ENCODE peak calls at places on chromosome 10, in nine cellular contexts. M, X, W, S, G, Y, L, I and A are unnamed samples.

GRCh38 chr10:84140036-84140379 is 699 bp downstream of the GHITM start:
- DNase-seq in M (peak; percentile 46), X (no peak), W (peak; percentile 12), S (no peak), G (peak; percentile 66), Y (no peak), L (no peak), I (peak; percentile 13), A (peak; percentile 31)

GRCh38 chr10:114271779-114272167 is 32.7 kb downstream of the VWA2 start:
- DNase-seq in M (peak; percentile 95), X (peak; percentile 80), W (peak; percentile 93), S (peak; percentile 51), G (peak; percentile 94), Y (no peak), L (peak; percentile 76), I (no peak), A (peak; percentile 98)

GRCh38 chr10:94411304-94411703 is 9.0 kb downstream of the TBC1D12 start:
- DNase-seq in M (no peak), X (no peak), W (no peak), S (no peak), G (no peak), Y (no peak), L (no peak), I (no peak), A (no peak)

GRCh38 chr10:86186633-86187032 is 180.0 kb downstream of the GRID1 start:
- DNase-seq in M (no peak), X (no peak), W (no peak), S (no peak), G (no peak), Y (no peak), L (no peak), I (no peak), A (no peak)

GRCh38 chr10:78513330-78513729 is 479.7 kb downstream of the RPS24 start:
- DNase-seq in M (no peak), X (no peak), W (peak; percentile 45), S (no peak), G (no peak), Y (no peak), L (no peak), I (no peak), A (peak; percentile 71)

GRCh38 chr10:78952018-78952417 is 116.7 kb upstream of the ZMIZ1 start:
- DNase-seq in M (no peak), X (no peak), W (no peak), S (no peak), G (no peak), Y (no peak), L (no peak), I (no peak), A (peak; percentile 61)

GRCh38 chr10:82228701-82229100 is 353.7 kb downstream of the NRG3 start:
- DNase-seq in M (peak; percentile 65), X (no peak), W (no peak), S (no peak), G (no peak), Y (no peak), L (no peak), I (no peak), A (no peak)

GRCh38 chr10:75189266-75190096 is 21.1 kb upstream of the VDAC2 start:
- DNase-seq in M (no peak), X (peak; percentile 48), W (no peak), S (no peak), G (no peak), Y (no peak), L (no peak), I (no peak), A (no peak)

GRCh38 chr10:35307297-35307696 is 29.0 kb upstream of the CCNY start:
- DNase-seq in M (peak; percentile 43), X (no peak), W (peak; percentile 36), S (no peak), G (peak; percentile 60), Y (no peak), L (no peak), I (no peak), A (peak; percentile 66)

GRCh38 chr10:121459765-121460453 is 138.3 kb downstream of the FGFR2 start:
- DNase-seq in M (no peak), X (no peak), W (peak; percentile 71), S (no peak), G (no peak), Y (no peak), L (no peak), I (no peak), A (no peak)

GRCh38 chr10:97768322-97769315 is 3.2 kb downstream of the SFRP5 start:
- DNase-seq in M (no peak), X (no peak), W (no peak), S (no peak), G (no peak), Y (no peak), L (no peak), I (no peak), A (no peak)

GRCh38 chr10:120506674-120507073 is 49.6 kb downstream of the PLPP4 start:
- DNase-seq in M (peak; percentile 27), X (no peak), W (peak; percentile 58), S (no peak), G (peak; percentile 67), Y (no peak), L (no peak), I (no peak), A (peak; percentile 73)

GRCh38 chr10:100826983-100827818 is 81.8 kb downstream of the PAX2 start:
- DNase-seq in M (no peak), X (no peak), W (no peak), S (no peak), G (no peak), Y (peak; percentile 23), L (no peak), I (peak; percentile 67), A (no peak)

GRCh38 chr10:77383861-77384553 is 253.6 kb downstream of the KCNMA1 start:
- DNase-seq in M (peak; percentile 94), X (no peak), W (peak; percentile 62), S (no peak), G (peak; percentile 21), Y (no peak), L (no peak), I (no peak), A (no peak)

GRCh38 chr10:119412244-119412750 is 130.2 kb downstream of the RGS10 start:
- DNase-seq in M (peak; percentile 53), X (peak; percentile 77), W (peak; percentile 59), S (peak; percentile 87), G (peak; percentile 61), Y (peak; percentile 55), L (no peak), I (peak; percentile 40), A (peak; percentile 95)

GRCh38 chr10:8321990-8322389 is 267.5 kb downstream of the GATA3 start:
- DNase-seq in M (no peak), X (no peak), W (no peak), S (no peak), G (no peak), Y (no peak), L (no peak), I (no peak), A (no peak)
- H3K4me3 ChIP-seq in M (no peak overlapping the region), X (no peak overlapping the region), W (no peak overlapping the region), S (no peak overlapping the region), G (no peak overlapping the region), Y (no peak overlapping the region), L (no peak overlapping the region), I (no peak overlapping the region), A (no peak overlapping the region)

DNA sequence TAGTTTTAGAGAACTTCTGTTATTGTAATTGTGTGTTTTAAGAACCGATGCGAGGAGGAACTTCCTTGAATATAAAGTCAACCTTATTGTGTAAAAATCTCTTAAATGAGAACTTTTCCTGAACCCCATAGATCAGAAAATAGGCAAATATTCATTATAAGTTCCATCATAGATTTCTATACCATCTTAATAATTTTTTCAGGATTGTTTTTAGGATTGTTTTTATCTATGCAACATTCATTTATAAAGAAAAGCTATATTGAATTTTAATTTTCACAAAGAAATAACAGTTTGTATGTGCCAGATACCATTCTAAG is 1.7 kb upstream of the SMNDC1 start:
- DNase-seq in M (no peak), X (no peak), W (no peak), S (no peak), G (no peak), Y (no peak), L (no peak), I (no peak), A (no peak)
- H3K4me3 ChIP-seq in M (no peak overlapping the region), X (no peak overlapping the region), W (no peak overlapping the region), S (no peak overlapping the region), G (no peak overlapping the region), Y (no peak overlapping the region), L (no peak overlapping the region), I (no peak overlapping the region), A (no peak overlapping the region)

DNA sequence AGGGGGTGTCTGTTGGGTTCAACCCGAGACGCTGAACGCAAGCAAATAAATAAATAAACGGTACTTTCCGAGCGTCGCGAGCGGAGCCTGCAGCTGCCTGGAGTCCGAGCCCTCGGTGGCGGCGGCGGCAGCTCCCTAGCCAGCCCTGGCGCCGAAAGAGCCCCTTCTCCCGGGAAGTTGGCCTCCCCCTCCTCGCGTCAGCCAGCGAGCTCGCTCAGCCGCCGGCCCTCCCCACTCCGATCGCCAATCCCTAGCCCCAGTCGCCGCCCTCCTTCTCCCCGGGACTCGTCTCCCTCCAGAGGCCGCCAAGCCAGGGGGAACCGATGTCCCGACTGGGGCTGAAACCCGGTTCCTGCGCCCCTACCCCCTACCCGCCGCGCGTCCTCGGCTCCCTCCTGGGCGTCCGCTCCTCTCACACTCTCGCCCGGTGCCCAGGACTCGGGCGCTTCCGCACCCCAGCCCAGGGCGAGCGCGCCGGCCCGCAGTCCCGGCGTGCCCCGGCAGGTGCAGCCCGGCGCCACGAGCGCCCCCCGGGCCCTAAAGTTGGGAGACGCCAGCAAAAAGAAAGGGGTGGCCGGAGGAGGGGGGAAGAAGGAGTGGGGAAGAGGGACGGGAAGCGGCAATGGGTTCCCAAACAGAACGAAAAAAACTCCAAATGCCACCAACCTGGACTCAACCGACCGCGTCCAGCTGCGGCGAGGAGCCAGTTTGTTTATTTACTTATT is at the start of gene GFRA1:
- DNase-seq in M (no peak), X (no peak), W (no peak), S (no peak), G (no peak), Y (no peak), L (no peak), I (peak; percentile 19), A (peak; percentile 36)
- H3K4me3 ChIP-seq in M (peak within 1 kb of the TSS; percentile 25), X (peak within 1 kb of the TSS; percentile 35), W (peak within 1 kb of the TSS; percentile 53), S (peak within 1 kb of the TSS; percentile 52), G (peak within 1 kb of the TSS; percentile 39), Y (peak within 1 kb of the TSS; percentile 46), L (peak within 1 kb of the TSS; percentile 51), I (peak within 1 kb of the TSS; percentile 13), A (peak within 1 kb of the TSS; percentile 71)

GRCh38 chr10:5809541-5810154 is 3.6 kb downstream of the GDI2 start:
- DNase-seq in M (no peak), X (no peak), W (no peak), S (no peak), G (no peak), Y (no peak), L (no peak), I (no peak), A (no peak)

GRCh38 chr10:5812283-5813090 is 747 bp downstream of the GDI2 start:
- DNase-seq in M (peak; percentile 20), X (no peak), W (peak; percentile 15), S (peak; percentile 65), G (peak; percentile 19), Y (peak; percentile 55), L (no peak), I (peak; percentile 48), A (peak; percentile 9)

GRCh38 chr10:5810235-5810634 is 3.0 kb downstream of the GDI2 start:
- DNase-seq in M (no peak), X (no peak), W (no peak), S (no peak), G (no peak), Y (no peak), L (no peak), I (no peak), A (no peak)

GRCh38 chr10:5813091-5813340 is 218 bp downstream of the GDI2 start:
- DNase-seq in M (no peak), X (no peak), W (no peak), S (no peak), G (no peak), Y (no peak), L (no peak), I (no peak), A (no peak)

GRCh38 chr10:5811387-5811821 is 1.8 kb downstream of the GDI2 start:
- DNase-seq in M (peak; percentile 50), X (no peak), W (peak; percentile 64), S (no peak), G (peak; percentile 53), Y (no peak), L (no peak), I (no peak), A (peak; percentile 60)
- H3K4me3 ChIP-seq in M (peak overlapping the region; percentile 88), X (peak overlapping the region; percentile 5), W (peak overlapping the region; percentile 72), S (peak overlapping the region; percentile 96), G (peak overlapping the region; percentile 93), Y (no peak overlapping the region), L (peak overlapping the region; percentile 92), I (no peak overlapping the region), A (peak overlapping the region; percentile 98)